ENCODE peak calls at places on chromosomes 11 and 22, in nine cellular contexts. I is effector CD4-positive, alpha-beta T cell; M is substantia nigra; T is stimulated activated CD4-positive, alpha-beta T cell treated with anti-CD3 and anti-CD28 coated beads, Interleukin-2, amount 100 ng/mL, for 48 hours; C is NCI-H774; D is brain pericyte; W is erythroblast; N is NCI-H146; K is stimulated activated naive CD8-positive, alpha-beta T cell treated with anti-CD3 and anti-CD28 coated beads, Interleukin-15, Interleukin-2, amounts not matched to agents 100 U/mL and 50 U/mL, for 24 hours. E is an unnamed sample.

GRCh38 chr22:41681616-41682015 is 7.1 kb downstream of the SNU13 start:
- DNase-seq in T (no peak), N (no peak), C (no peak), I (no peak), M (no peak), W (peak), D (no peak), K (no peak), E (no peak)

GRCh38 chr22:50622723-50623327 is 5.1 kb downstream of the ARSA start:
- DNase-seq in I (no peak), M (no peak), C (peak), K (no peak), T (no peak), W (no peak), D (no peak), N (peak), E (no peak)

GRCh38 chr22:42747701-42748513 is 27.2 kb upstream of the A4GALT start:
- DNase-seq in M (no peak), N (peak), D (no peak), T (no peak), I (no peak), C (no peak), W (no peak), K (no peak), E (no peak)

GRCh38 chr22:28148816-28149465 is 229.9 kb upstream of the PITPNB start:
- DNase-seq in C (no peak), T (no peak), I (no peak), M (no peak), K (no peak), D (no peak), W (no peak), N (no peak), E (no peak)

GRCh38 chr11:123475478-123475877 is 45.4 kb downstream of the GRAMD1B start:
- DNase-seq in W (no peak), I (no peak), T (no peak), K (no peak), N (no peak), D (no peak), C (peak), M (no peak), E (no peak)

GRCh38 chr11:124595302-124595701 is 15.9 kb upstream of the PANX3 start:
- DNase-seq in W (no peak), N (no peak), M (no peak), I (no peak), K (no peak), C (no peak), T (no peak), D (no peak), E (no peak)

GRCh38 chr11:95349345-95349942 is 118.4 kb upstream of the SESN3 start:
- DNase-seq in T (no peak), M (no peak), K (no peak), I (no peak), N (no peak), C (no peak), W (no peak), D (no peak), E (no peak)

GRCh38 chr22:19126874-19127273 is 4.2 kb upstream of the TSSK2 start:
- DNase-seq in D (no peak), K (no peak), T (no peak), W (no peak), I (no peak), C (no peak), M (no peak), N (no peak), E (no peak)

GRCh38 chr11:122046846-122047245 is 69.2 kb downstream of the BLID start:
- DNase-seq in C (no peak), N (no peak), W (no peak), I (no peak), M (no peak), K (no peak), D (no peak), T (no peak), E (no peak)

GRCh38 chr11:68164437-68164836 is 43.2 kb upstream of the CHKA start:
- DNase-seq in W (peak), K (no peak), M (no peak), D (no peak), C (no peak), T (no peak), N (no peak), I (no peak), E (no peak)

GRCh38 chr11:67418476-67419281 is 3.2 kb downstream of the CARNS1 start:
- DNase-seq in K (peak), T (no peak), I (no peak), D (no peak), W (no peak), N (no peak), M (no peak), C (no peak), E (peak)

GRCh38 chr11:116501728-116502127 is 271.1 kb downstream of the BUD13 start:
- DNase-seq in N (no peak), I (no peak), K (no peak), D (no peak), T (no peak), C (no peak), W (no peak), M (no peak), E (no peak)

GRCh38 chr22:47551438-47551788 is 789.0 kb downstream of the TBC1D22A start:
- DNase-seq in N (no peak), T (no peak), I (no peak), D (no peak), M (no peak), C (no peak), W (no peak), K (no peak), E (no peak)

GRCh38 chr11:11842426-11843008 is 745 bp downstream of the USP47 start:
- DNase-seq in C (peak), T (peak), N (peak), K (peak), D (peak), M (no peak), W (peak), I (peak), E (peak)

GRCh38 chr11:113341388-113342165 is 27.2 kb downstream of the TTC12 start:
- DNase-seq in M (no peak), W (no peak), N (no peak), K (no peak), D (no peak), T (no peak), C (no peak), I (no peak), E (no peak)

GRCh38 chr11:44248109-44248508 is 61.8 kb downstream of the ALX4 start:
- DNase-seq in N (no peak), T (no peak), I (no peak), M (no peak), C (no peak), K (no peak), D (no peak), W (no peak), E (no peak)

GRCh38 chr11:127392575-127392974 is 392.0 kb upstream of the KIRREL3 start:
- DNase-seq in M (no peak), W (no peak), C (no peak), N (no peak), K (no peak), D (no peak), T (no peak), I (no peak), E (no peak)

GRCh38 chr22:28669388-28669787 is 10.3 kb downstream of the TTC28 start:
- DNase-seq in W (no peak), K (no peak), I (no peak), N (no peak), D (no peak), T (no peak), M (no peak), C (no peak), E (no peak)

GRCh38 chr11:11583801-11584445 is 37.9 kb downstream of the GALNT18 start:
- DNase-seq in T (no peak), M (no peak), D (no peak), N (no peak), I (no peak), W (no peak), C (no peak), K (no peak), E (no peak)

GRCh38 chr22:38226853-38227649 is 25.3 kb downstream of the MAFF start:
- DNase-seq in D (no peak), C (no peak), W (no peak), T (no peak), N (no peak), M (no peak), K (no peak), I (no peak), E (no peak)

GRCh38 chr22:42786606-42787356 is 66.1 kb upstream of the A4GALT start:
- DNase-seq in K (no peak), C (no peak), T (no peak), M (no peak), I (no peak), N (no peak), W (no peak), D (no peak), E (no peak)

GRCh38 chr11:69760319-69760718 is 14.8 kb downstream of the FGF4 start:
- DNase-seq in C (no peak), N (no peak), W (no peak), T (no peak), D (no peak), K (no peak), M (no peak), I (no peak), E (no peak)

GRCh38 chr11:45484326-45484725 is 181.1 kb downstream of the CHST1 start:
- DNase-seq in T (no peak), N (no peak), K (no peak), D (no peak), I (no peak), M (no peak), W (no peak), C (no peak), E (no peak)

GRCh38 chr11:60951611-60951908 is 416 bp downstream of the SLC15A3 start:
- DNase-seq in I (no peak), T (no peak), K (no peak), D (no peak), C (no peak), N (no peak), W (no peak), M (no peak), E (no peak)

GRCh38 chr22:25120093-25120561 is 79.5 kb upstream of the CRYBB3 start:
- DNase-seq in T (no peak), K (no peak), W (no peak), M (no peak), I (no peak), N (no peak), C (no peak), D (no peak), E (no peak)

GRCh38 chr11:80529722-80530121 is 1088.9 kb upstream of the TENM4 start:
- DNase-seq in T (no peak), W (no peak), I (no peak), C (no peak), K (no peak), N (no peak), M (no peak), D (no peak), E (no peak)

GRCh38 chr11:47467372-47467771 is 18.4 kb upstream of the RAPSN start:
- DNase-seq in W (no peak), K (no peak), M (no peak), N (peak), D (no peak), I (no peak), C (peak), T (no peak), E (no peak)

GRCh38 chr22:37109242-37109917 is at the start of gene TMPRSS6:
- DNase-seq in I (no peak), T (no peak), M (no peak), C (no peak), K (no peak), N (no peak), W (no peak), D (no peak), E (no peak)

GRCh38 chr22:32335471-32335870 is 22.2 kb upstream of the RFPL3 start:
- DNase-seq in C (no peak), T (no peak), M (no peak), N (no peak), I (no peak), D (no peak), K (no peak), W (no peak), E (no peak)

GRCh38 chr11:125036933-125037332 is 26.2 kb upstream of the SLC37A2 start:
- DNase-seq in K (no peak), D (peak), I (no peak), M (no peak), W (peak), T (no peak), N (no peak), C (no peak), E (no peak)

GRCh38 chr11:69499216-69499945 is 17.9 kb downstream of the LINC01488 start:
- DNase-seq in K (no peak), T (no peak), D (no peak), W (peak), C (no peak), N (no peak), I (no peak), M (no peak), E (no peak)

GRCh38 chr11:118889796-118890195 is 6.1 kb downstream of the CXCR5 start:
- DNase-seq in D (no peak), N (no peak), K (no peak), T (no peak), I (no peak), M (no peak), W (no peak), C (no peak), E (no peak)